ENCODE peak calls at places on chromosomes 3 and 15, in nine cellular contexts. One of them, this sample, is unnamed.
A peak's percentile ranks its signal among the peaks of the same experiment; 100 is the strongest.

GRCh38 chr15:87038404-87038803 is 958.7 kb downstream of the AGBL1 start:
- DNase-seq in GM12865: no peak
- DNase-seq in kidney: no peak
- DNase-seq in B cell: no peak
- DNase-seq in GM20000: no peak
- DNase-seq in upper lobe of right lung: no peak
- DNase-seq in GM13976: no peak
- DNase-seq in bronchial epithelial cell: no peak
- DNase-seq in stomach: no peak
- DNase-seq in this sample: no peak

GRCh38 chr3:14152233-14152962 is 26.0 kb downstream of the XPC start:
- DNase-seq in GM12865: no peak
- DNase-seq in kidney: no peak
- DNase-seq in B cell: no peak
- DNase-seq in GM20000: no peak
- DNase-seq in upper lobe of right lung: no peak
- DNase-seq in GM13976: no peak
- DNase-seq in bronchial epithelial cell: no peak
- DNase-seq in stomach: no peak
- DNase-seq in this sample: no peak

GRCh38 chr15:57138260-57138895 is 219.9 kb downstream of the TCF12 start:
- DNase-seq in GM12865: peak; percentile 50
- DNase-seq in kidney: no peak
- DNase-seq in B cell: no peak
- DNase-seq in GM20000: no peak
- DNase-seq in upper lobe of right lung: no peak
- DNase-seq in GM13976: no peak
- DNase-seq in bronchial epithelial cell: peak; percentile 74
- DNase-seq in stomach: peak; percentile 31
- DNase-seq in this sample: peak; percentile 17

GRCh38 chr3:15151166-15151565 is 52.2 kb upstream of the RBSN start:
- DNase-seq in GM12865: no peak
- DNase-seq in kidney: no peak
- DNase-seq in B cell: no peak
- DNase-seq in GM20000: no peak
- DNase-seq in upper lobe of right lung: no peak
- DNase-seq in GM13976: no peak
- DNase-seq in bronchial epithelial cell: peak; percentile 56
- DNase-seq in stomach: no peak
- DNase-seq in this sample: no peak

GRCh38 chr15:29554531-29554930 is 267.7 kb downstream of the TJP1 start:
- DNase-seq in GM12865: no peak
- DNase-seq in kidney: no peak
- DNase-seq in B cell: no peak
- DNase-seq in GM20000: no peak
- DNase-seq in upper lobe of right lung: no peak
- DNase-seq in GM13976: no peak
- DNase-seq in bronchial epithelial cell: no peak
- DNase-seq in stomach: no peak
- DNase-seq in this sample: no peak

GRCh38 chr3:7793786-7794185 is 707.8 kb upstream of the LMCD1 start:
- DNase-seq in GM12865: no peak
- DNase-seq in kidney: no peak
- DNase-seq in B cell: no peak
- DNase-seq in GM20000: no peak
- DNase-seq in upper lobe of right lung: no peak
- DNase-seq in GM13976: no peak
- DNase-seq in bronchial epithelial cell: no peak
- DNase-seq in stomach: no peak
- DNase-seq in this sample: no peak

GRCh38 chr15:58684036-58684700 is 65.3 kb downstream of the ADAM10 start:
- DNase-seq in GM12865: no peak
- DNase-seq in kidney: no peak
- DNase-seq in B cell: no peak
- DNase-seq in GM20000: no peak
- DNase-seq in upper lobe of right lung: no peak
- DNase-seq in GM13976: no peak
- DNase-seq in bronchial epithelial cell: no peak
- DNase-seq in stomach: no peak
- DNase-seq in this sample: no peak

GRCh38 chr3:184298759-184299487 is at the start of gene PSMD2:
- DNase-seq in GM12865: peak; percentile 98
- DNase-seq in kidney: peak; percentile 99
- DNase-seq in B cell: peak; percentile 96
- DNase-seq in GM20000: peak; percentile 99
- DNase-seq in upper lobe of right lung: peak; percentile 99
- DNase-seq in GM13976: peak; percentile 99
- DNase-seq in bronchial epithelial cell: peak; percentile 83
- DNase-seq in stomach: peak; percentile 98
- DNase-seq in this sample: peak; percentile 92

GRCh38 chr15:47439146-47439869 is 278.0 kb upstream of the SEMA6D start:
- DNase-seq in GM12865: no peak
- DNase-seq in kidney: no peak
- DNase-seq in B cell: no peak
- DNase-seq in GM20000: no peak
- DNase-seq in upper lobe of right lung: no peak
- DNase-seq in GM13976: no peak
- DNase-seq in bronchial epithelial cell: peak; percentile 82
- DNase-seq in stomach: no peak
- DNase-seq in this sample: no peak

GRCh38 chr3:107578091-107578490 is 55.3 kb downstream of the BBX start:
- DNase-seq in GM12865: no peak
- DNase-seq in kidney: no peak
- DNase-seq in B cell: no peak
- DNase-seq in GM20000: no peak
- DNase-seq in upper lobe of right lung: no peak
- DNase-seq in GM13976: no peak
- DNase-seq in bronchial epithelial cell: no peak
- DNase-seq in stomach: no peak
- DNase-seq in this sample: no peak

GRCh38 chr3:107578523-107578922 is 55.8 kb downstream of the BBX start:
- DNase-seq in GM12865: no peak
- DNase-seq in kidney: no peak
- DNase-seq in B cell: no peak
- DNase-seq in GM20000: no peak
- DNase-seq in upper lobe of right lung: no peak
- DNase-seq in GM13976: no peak
- DNase-seq in bronchial epithelial cell: no peak
- DNase-seq in stomach: no peak
- DNase-seq in this sample: no peak

GRCh38 chr3:107579372-107579771 is 56.6 kb downstream of the BBX start:
- DNase-seq in GM12865: no peak
- DNase-seq in kidney: no peak
- DNase-seq in B cell: no peak
- DNase-seq in GM20000: no peak
- DNase-seq in upper lobe of right lung: no peak
- DNase-seq in GM13976: no peak
- DNase-seq in bronchial epithelial cell: no peak
- DNase-seq in stomach: no peak
- DNase-seq in this sample: no peak

DNA sequence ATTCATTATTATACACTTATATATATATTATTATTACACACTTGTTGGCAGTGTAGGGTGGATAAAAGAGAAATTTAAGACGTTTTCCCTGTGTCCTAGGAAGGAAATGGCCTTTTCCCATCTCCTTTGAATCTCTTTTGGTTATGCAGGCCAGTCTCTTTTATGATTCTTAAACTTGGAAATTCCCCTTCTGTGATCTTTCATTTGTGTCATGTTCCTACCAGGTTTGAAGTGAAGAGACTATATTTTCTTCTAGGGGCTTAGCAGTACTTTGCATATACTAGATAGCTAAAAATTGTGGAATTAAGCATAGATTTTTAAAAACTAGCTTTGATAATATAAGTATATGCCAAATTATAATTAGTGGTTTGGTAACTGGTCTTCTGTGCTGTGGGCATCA is 58.5 kb downstream of the BBX start:
- DNase-seq in GM12865: no peak
- DNase-seq in kidney: no peak
- DNase-seq in B cell: no peak
- DNase-seq in GM20000: no peak
- DNase-seq in upper lobe of right lung: no peak
- DNase-seq in GM13976: no peak
- DNase-seq in bronchial epithelial cell: no peak
- DNase-seq in stomach: no peak
- DNase-seq in this sample: no peak
- TF ChIP-seq CTCF in GM12865: no peak
- TF ChIP-seq CTCF in kidney: no peak
- TF ChIP-seq CTCF in B cell: no peak
- TF ChIP-seq CTCF in GM20000: no peak
- TF ChIP-seq CTCF in upper lobe of right lung: no peak
- TF ChIP-seq CTCF in GM13976: no peak
- TF ChIP-seq CTCF in bronchial epithelial cell: no peak
- TF ChIP-seq CTCF in stomach: no peak
- TF ChIP-seq CTCF in this sample: no peak

GRCh38 chr15:82168757-82169156 is 93.8 kb downstream of the EFL1 start:
- DNase-seq in GM12865: no peak
- DNase-seq in kidney: no peak
- DNase-seq in B cell: no peak
- DNase-seq in GM20000: no peak
- DNase-seq in upper lobe of right lung: no peak
- DNase-seq in GM13976: no peak
- DNase-seq in bronchial epithelial cell: no peak
- DNase-seq in stomach: no peak
- DNase-seq in this sample: no peak

GRCh38 chr15:82174471-82174870 is 88.1 kb downstream of the EFL1 start:
- DNase-seq in GM12865: no peak
- DNase-seq in kidney: no peak
- DNase-seq in B cell: no peak
- DNase-seq in GM20000: no peak
- DNase-seq in upper lobe of right lung: no peak
- DNase-seq in GM13976: no peak
- DNase-seq in bronchial epithelial cell: no peak
- DNase-seq in stomach: no peak
- DNase-seq in this sample: no peak

GRCh38 chr15:82176528-82176927 is 86.0 kb downstream of the EFL1 start:
- DNase-seq in GM12865: no peak
- DNase-seq in kidney: no peak
- DNase-seq in B cell: no peak
- DNase-seq in GM20000: no peak
- DNase-seq in upper lobe of right lung: no peak
- DNase-seq in GM13976: no peak
- DNase-seq in bronchial epithelial cell: peak; percentile 10
- DNase-seq in stomach: no peak
- DNase-seq in this sample: no peak

GRCh38 chr15:82173108-82173507 is 89.4 kb downstream of the EFL1 start:
- DNase-seq in GM12865: no peak
- DNase-seq in kidney: no peak
- DNase-seq in B cell: no peak
- DNase-seq in GM20000: no peak
- DNase-seq in upper lobe of right lung: no peak
- DNase-seq in GM13976: no peak
- DNase-seq in bronchial epithelial cell: no peak
- DNase-seq in stomach: no peak
- DNase-seq in this sample: no peak

DNA sequence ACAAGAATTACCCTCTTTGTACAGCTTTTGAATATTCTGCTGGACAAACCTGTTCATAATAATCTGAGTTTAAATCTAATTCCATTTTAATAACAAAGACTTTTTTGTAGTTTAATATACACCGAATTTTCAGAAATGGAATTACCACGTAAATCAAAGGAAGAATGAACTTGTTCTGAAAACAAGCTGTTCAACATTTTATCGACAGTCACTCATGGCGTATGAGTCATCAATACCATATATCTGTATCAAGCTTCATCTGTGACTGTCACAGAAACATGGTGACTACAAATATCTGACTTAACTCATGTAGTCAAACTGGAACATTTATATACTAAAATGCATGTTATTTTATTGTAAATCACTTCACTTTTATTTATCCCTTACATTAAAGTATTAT is 90.0 kb downstream of the EFL1 start:
- DNase-seq in GM12865: no peak
- DNase-seq in kidney: no peak
- DNase-seq in B cell: no peak
- DNase-seq in GM20000: no peak
- DNase-seq in upper lobe of right lung: no peak
- DNase-seq in GM13976: no peak
- DNase-seq in bronchial epithelial cell: peak; percentile 44
- DNase-seq in stomach: no peak
- DNase-seq in this sample: no peak
- TF ChIP-seq CTCF in GM12865: no peak
- TF ChIP-seq CTCF in kidney: no peak
- TF ChIP-seq CTCF in B cell: no peak
- TF ChIP-seq CTCF in GM20000: no peak
- TF ChIP-seq CTCF in upper lobe of right lung: no peak
- TF ChIP-seq CTCF in GM13976: no peak
- TF ChIP-seq CTCF in bronchial epithelial cell: no peak
- TF ChIP-seq CTCF in stomach: no peak
- TF ChIP-seq CTCF in this sample: no peak

GRCh38 chr3:94525039-94525438 is 462.2 kb downstream of the NSUN3 start:
- DNase-seq in GM12865: peak; percentile 20
- DNase-seq in kidney: no peak
- DNase-seq in B cell: no peak
- DNase-seq in GM20000: no peak
- DNase-seq in upper lobe of right lung: no peak
- DNase-seq in GM13976: no peak
- DNase-seq in bronchial epithelial cell: peak; percentile 69
- DNase-seq in stomach: no peak
- DNase-seq in this sample: peak; percentile 21
- TF ChIP-seq CTCF in GM12865: peak; percentile 37
- TF ChIP-seq CTCF in kidney: no peak
- TF ChIP-seq CTCF in B cell: no peak
- TF ChIP-seq CTCF in GM20000: no peak
- TF ChIP-seq CTCF in upper lobe of right lung: peak; percentile 27
- TF ChIP-seq CTCF in GM13976: no peak
- TF ChIP-seq CTCF in bronchial epithelial cell: peak; percentile 76
- TF ChIP-seq CTCF in stomach: no peak
- TF ChIP-seq CTCF in this sample: peak; percentile 64

GRCh38 chr3:148379763-148380162 is 317.9 kb upstream of the AGTR1 start:
- DNase-seq in GM12865: peak; percentile 59
- DNase-seq in kidney: no peak
- DNase-seq in B cell: no peak
- DNase-seq in GM20000: peak; percentile 11
- DNase-seq in upper lobe of right lung: no peak
- DNase-seq in GM13976: peak; percentile 4
- DNase-seq in bronchial epithelial cell: peak; percentile 62
- DNase-seq in stomach: no peak
- DNase-seq in this sample: no peak
- TF ChIP-seq CTCF in GM12865: peak; percentile 34
- TF ChIP-seq CTCF in kidney: peak; percentile 47
- TF ChIP-seq CTCF in B cell: no peak
- TF ChIP-seq CTCF in GM20000: no peak
- TF ChIP-seq CTCF in upper lobe of right lung: peak; percentile 47
- TF ChIP-seq CTCF in GM13976: peak; percentile 19
- TF ChIP-seq CTCF in bronchial epithelial cell: peak; percentile 41
- TF ChIP-seq CTCF in stomach: peak; percentile 6
- TF ChIP-seq CTCF in this sample: peak; percentile 72